ENCODE peak calls at places on chromosome 20, in nine cellular contexts. One of them, this sample, is unnamed.

GRCh38 chr20:13302647-13303425 is 81.8 kb downstream of the ISM1 start:
- DNase-seq in AG10803: peak
- DNase-seq in HFF-Myc: no peak
- DNase-seq in heart right ventricle: no peak
- DNase-seq in progenitor cell of endocrine pancreas: peak
- DNase-seq in pancreas: peak
- DNase-seq in activated CD8-positive, alpha-beta T cell treated with anti-CD3 and anti-CD28 coated beads for 36 hours: peak
- DNase-seq in astrocyte: no peak
- DNase-seq in psoas muscle: no peak
- DNase-seq in this sample: peak

GRCh38 chr20:62907377-62908317 is 18.7 kb downstream of the DIDO1 start:
- DNase-seq in HFF-Myc: no peak
- DNase-seq in psoas muscle: no peak
- DNase-seq in activated CD8-positive, alpha-beta T cell treated with anti-CD3 and anti-CD28 coated beads for 36 hours: peak
- DNase-seq in heart right ventricle: no peak
- DNase-seq in progenitor cell of endocrine pancreas: no peak
- DNase-seq in pancreas: no peak
- DNase-seq in astrocyte: no peak
- DNase-seq in AG10803: no peak
- DNase-seq in this sample: no peak

GRCh38 chr20:48329676-48330644 is 497.8 kb downstream of the PREX1 start:
- DNase-seq in activated CD8-positive, alpha-beta T cell treated with anti-CD3 and anti-CD28 coated beads for 36 hours: peak
- DNase-seq in HFF-Myc: no peak
- DNase-seq in psoas muscle: no peak
- DNase-seq in AG10803: no peak
- DNase-seq in progenitor cell of endocrine pancreas: no peak
- DNase-seq in pancreas: no peak
- DNase-seq in heart right ventricle: no peak
- DNase-seq in astrocyte: peak
- DNase-seq in this sample: peak

GRCh38 chr20:8049321-8049720 is 29.8 kb upstream of the TMX4 start:
- DNase-seq in astrocyte: no peak
- DNase-seq in HFF-Myc: peak
- DNase-seq in heart right ventricle: no peak
- DNase-seq in psoas muscle: no peak
- DNase-seq in AG10803: no peak
- DNase-seq in activated CD8-positive, alpha-beta T cell treated with anti-CD3 and anti-CD28 coated beads for 36 hours: no peak
- DNase-seq in progenitor cell of endocrine pancreas: no peak
- DNase-seq in pancreas: no peak
- DNase-seq in this sample: no peak

GRCh38 chr20:50558483-50558925 is 48.3 kb downstream of the PTPN1 start:
- DNase-seq in HFF-Myc: no peak
- DNase-seq in pancreas: no peak
- DNase-seq in progenitor cell of endocrine pancreas: no peak
- DNase-seq in activated CD8-positive, alpha-beta T cell treated with anti-CD3 and anti-CD28 coated beads for 36 hours: no peak
- DNase-seq in psoas muscle: no peak
- DNase-seq in heart right ventricle: no peak
- DNase-seq in astrocyte: peak
- DNase-seq in AG10803: peak
- DNase-seq in this sample: no peak

GRCh38 chr20:50265245-50265946 is 74.8 kb downstream of the CEBPB start:
- DNase-seq in activated CD8-positive, alpha-beta T cell treated with anti-CD3 and anti-CD28 coated beads for 36 hours: no peak
- DNase-seq in astrocyte: no peak
- DNase-seq in AG10803: no peak
- DNase-seq in progenitor cell of endocrine pancreas: no peak
- DNase-seq in psoas muscle: peak
- DNase-seq in heart right ventricle: no peak
- DNase-seq in pancreas: no peak
- DNase-seq in HFF-Myc: no peak
- DNase-seq in this sample: no peak

GRCh38 chr20:64077876-64078551 is 1.3 kb downstream of the RGS19 start:
- DNase-seq in AG10803: no peak
- DNase-seq in HFF-Myc: no peak
- DNase-seq in activated CD8-positive, alpha-beta T cell treated with anti-CD3 and anti-CD28 coated beads for 36 hours: peak
- DNase-seq in psoas muscle: no peak
- DNase-seq in progenitor cell of endocrine pancreas: no peak
- DNase-seq in pancreas: no peak
- DNase-seq in astrocyte: no peak
- DNase-seq in heart right ventricle: no peak
- DNase-seq in this sample: no peak

GRCh38 chr20:21559305-21559704 is 45.4 kb upstream of the NKX2-2 start:
- DNase-seq in activated CD8-positive, alpha-beta T cell treated with anti-CD3 and anti-CD28 coated beads for 36 hours: no peak
- DNase-seq in progenitor cell of endocrine pancreas: no peak
- DNase-seq in psoas muscle: no peak
- DNase-seq in HFF-Myc: no peak
- DNase-seq in pancreas: no peak
- DNase-seq in astrocyte: no peak
- DNase-seq in AG10803: no peak
- DNase-seq in heart right ventricle: no peak
- DNase-seq in this sample: no peak

GRCh38 chr20:58555078-58555765 is 40.0 kb upstream of the APCDD1L start:
- DNase-seq in HFF-Myc: peak
- DNase-seq in AG10803: peak
- DNase-seq in activated CD8-positive, alpha-beta T cell treated with anti-CD3 and anti-CD28 coated beads for 36 hours: no peak
- DNase-seq in progenitor cell of endocrine pancreas: no peak
- DNase-seq in astrocyte: peak
- DNase-seq in psoas muscle: no peak
- DNase-seq in heart right ventricle: no peak
- DNase-seq in pancreas: no peak
- DNase-seq in this sample: no peak

GRCh38 chr20:16518068-16518783 is 55.0 kb downstream of the KIF16B start:
- DNase-seq in heart right ventricle: peak
- DNase-seq in activated CD8-positive, alpha-beta T cell treated with anti-CD3 and anti-CD28 coated beads for 36 hours: peak
- DNase-seq in AG10803: peak
- DNase-seq in psoas muscle: no peak
- DNase-seq in pancreas: peak
- DNase-seq in progenitor cell of endocrine pancreas: no peak
- DNase-seq in HFF-Myc: no peak
- DNase-seq in astrocyte: peak
- DNase-seq in this sample: peak

GRCh38 chr20:8306916-8307315 is 174.8 kb downstream of the PLCB1 start:
- DNase-seq in psoas muscle: no peak
- DNase-seq in astrocyte: no peak
- DNase-seq in AG10803: no peak
- DNase-seq in activated CD8-positive, alpha-beta T cell treated with anti-CD3 and anti-CD28 coated beads for 36 hours: no peak
- DNase-seq in progenitor cell of endocrine pancreas: no peak
- DNase-seq in heart right ventricle: no peak
- DNase-seq in pancreas: no peak
- DNase-seq in HFF-Myc: no peak
- DNase-seq in this sample: no peak

GRCh38 chr20:61895686-61896057 is 170.0 kb downstream of the TAF4 start:
- DNase-seq in psoas muscle: no peak
- DNase-seq in HFF-Myc: no peak
- DNase-seq in heart right ventricle: no peak
- DNase-seq in astrocyte: no peak
- DNase-seq in AG10803: no peak
- DNase-seq in pancreas: no peak
- DNase-seq in progenitor cell of endocrine pancreas: no peak
- DNase-seq in activated CD8-positive, alpha-beta T cell treated with anti-CD3 and anti-CD28 coated beads for 36 hours: no peak
- DNase-seq in this sample: no peak

GRCh38 chr20:17712708-17713107 is 12.9 kb downstream of the BANF2 start:
- DNase-seq in progenitor cell of endocrine pancreas: no peak
- DNase-seq in psoas muscle: no peak
- DNase-seq in AG10803: peak
- DNase-seq in pancreas: no peak
- DNase-seq in astrocyte: peak
- DNase-seq in activated CD8-positive, alpha-beta T cell treated with anti-CD3 and anti-CD28 coated beads for 36 hours: no peak
- DNase-seq in HFF-Myc: no peak
- DNase-seq in heart right ventricle: no peak
- DNase-seq in this sample: no peak

GRCh38 chr20:63525968-63526367 is 5.4 kb downstream of the PPDPF start:
- DNase-seq in psoas muscle: no peak
- DNase-seq in heart right ventricle: no peak
- DNase-seq in pancreas: no peak
- DNase-seq in activated CD8-positive, alpha-beta T cell treated with anti-CD3 and anti-CD28 coated beads for 36 hours: no peak
- DNase-seq in astrocyte: no peak
- DNase-seq in HFF-Myc: no peak
- DNase-seq in progenitor cell of endocrine pancreas: peak
- DNase-seq in AG10803: no peak
- DNase-seq in this sample: no peak

GRCh38 chr20:12090920-12091319 is 173.2 kb downstream of the BTBD3 start:
- DNase-seq in activated CD8-positive, alpha-beta T cell treated with anti-CD3 and anti-CD28 coated beads for 36 hours: no peak
- DNase-seq in progenitor cell of endocrine pancreas: no peak
- DNase-seq in psoas muscle: no peak
- DNase-seq in heart right ventricle: no peak
- DNase-seq in astrocyte: no peak
- DNase-seq in AG10803: no peak
- DNase-seq in pancreas: no peak
- DNase-seq in HFF-Myc: no peak
- DNase-seq in this sample: peak

GRCh38 chr20:15940127-15940526 is 633.1 kb downstream of the KIF16B start:
- DNase-seq in heart right ventricle: no peak
- DNase-seq in activated CD8-positive, alpha-beta T cell treated with anti-CD3 and anti-CD28 coated beads for 36 hours: no peak
- DNase-seq in progenitor cell of endocrine pancreas: no peak
- DNase-seq in astrocyte: no peak
- DNase-seq in HFF-Myc: no peak
- DNase-seq in pancreas: no peak
- DNase-seq in psoas muscle: no peak
- DNase-seq in AG10803: no peak
- DNase-seq in this sample: no peak

GRCh38 chr20:41800040-41800439 is 181.9 kb upstream of the CHD6 start:
- DNase-seq in pancreas: no peak
- DNase-seq in progenitor cell of endocrine pancreas: no peak
- DNase-seq in AG10803: no peak
- DNase-seq in activated CD8-positive, alpha-beta T cell treated with anti-CD3 and anti-CD28 coated beads for 36 hours: no peak
- DNase-seq in HFF-Myc: no peak
- DNase-seq in astrocyte: no peak
- DNase-seq in heart right ventricle: no peak
- DNase-seq in psoas muscle: no peak
- DNase-seq in this sample: no peak

DNA sequence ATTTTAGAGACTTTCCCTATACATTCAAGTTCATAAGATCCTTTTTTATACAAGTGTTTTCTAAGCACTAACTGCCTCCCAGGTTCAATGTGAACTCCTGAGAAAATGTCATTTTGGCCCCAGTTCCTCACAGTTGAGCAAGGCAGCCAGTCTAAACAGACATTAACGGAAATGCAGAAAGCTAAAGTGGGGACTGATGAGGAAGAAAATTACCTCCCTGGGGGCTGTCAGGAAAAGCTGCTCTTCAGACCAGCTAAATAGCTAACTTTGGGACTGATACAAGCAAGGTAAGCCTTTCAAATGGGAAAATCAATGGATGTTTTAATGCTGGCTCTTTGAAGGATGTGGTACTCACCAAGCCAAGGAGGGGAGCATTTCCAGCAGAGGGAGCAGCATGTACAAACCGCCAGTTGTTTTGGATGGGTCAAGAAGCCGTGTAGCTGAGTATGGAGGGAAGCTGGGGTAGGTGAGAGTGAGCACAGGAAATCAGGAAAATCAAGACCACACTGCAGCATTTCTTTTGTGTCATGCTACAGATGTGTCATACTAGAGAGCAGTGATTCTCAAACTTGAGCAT is 180.8 kb upstream of the CHD6 start:
- DNase-seq in psoas muscle: no peak
- DNase-seq in astrocyte: no peak
- DNase-seq in progenitor cell of endocrine pancreas: no peak
- DNase-seq in activated CD8-positive, alpha-beta T cell treated with anti-CD3 and anti-CD28 coated beads for 36 hours: no peak
- DNase-seq in AG10803: no peak
- DNase-seq in HFF-Myc: no peak
- DNase-seq in pancreas: no peak
- DNase-seq in heart right ventricle: no peak
- DNase-seq in this sample: no peak
- TF ChIP-seq CTCF in psoas muscle: no peak
- TF ChIP-seq CTCF in astrocyte: no peak
- TF ChIP-seq CTCF in progenitor cell of endocrine pancreas: no peak
- TF ChIP-seq CTCF in activated CD8-positive, alpha-beta T cell treated with anti-CD3 and anti-CD28 coated beads for 36 hours: no peak
- TF ChIP-seq CTCF in AG10803: no peak
- TF ChIP-seq CTCF in HFF-Myc: no peak
- TF ChIP-seq CTCF in pancreas: no peak
- TF ChIP-seq CTCF in heart right ventricle: no peak
- TF ChIP-seq CTCF in this sample: no peak

GRCh38 chr20:42272516-42272915 is 654.3 kb upstream of the CHD6 start:
- DNase-seq in activated CD8-positive, alpha-beta T cell treated with anti-CD3 and anti-CD28 coated beads for 36 hours: no peak
- DNase-seq in astrocyte: no peak
- DNase-seq in progenitor cell of endocrine pancreas: no peak
- DNase-seq in HFF-Myc: no peak
- DNase-seq in heart right ventricle: no peak
- DNase-seq in AG10803: no peak
- DNase-seq in pancreas: no peak
- DNase-seq in psoas muscle: no peak
- DNase-seq in this sample: no peak
- TF ChIP-seq CTCF in activated CD8-positive, alpha-beta T cell treated with anti-CD3 and anti-CD28 coated beads for 36 hours: no peak
- TF ChIP-seq CTCF in astrocyte: no peak
- TF ChIP-seq CTCF in progenitor cell of endocrine pancreas: no peak
- TF ChIP-seq CTCF in HFF-Myc: no peak
- TF ChIP-seq CTCF in heart right ventricle: no peak
- TF ChIP-seq CTCF in AG10803: no peak
- TF ChIP-seq CTCF in pancreas: no peak
- TF ChIP-seq CTCF in psoas muscle: no peak
- TF ChIP-seq CTCF in this sample: no peak

DNA sequence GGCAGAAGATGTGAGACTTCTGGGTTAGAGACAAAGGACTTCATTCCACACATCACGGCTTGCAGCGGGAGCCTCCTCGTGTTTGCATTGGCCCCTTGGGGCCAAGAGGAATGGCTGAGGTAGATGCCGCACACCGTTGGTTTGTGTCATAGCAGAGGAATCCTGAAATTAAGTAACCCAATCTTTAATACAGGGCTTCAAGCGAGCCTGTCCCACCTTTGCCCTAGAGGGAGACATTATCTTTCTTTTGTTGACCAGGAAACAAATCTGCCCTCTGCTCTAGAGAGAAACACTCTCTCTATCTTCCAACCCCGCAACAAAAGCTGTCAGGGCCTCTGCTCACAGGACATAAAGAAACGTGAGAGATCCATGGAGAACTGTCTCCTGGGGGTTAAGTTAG is 277.6 kb upstream of the ZFP64 start:
- DNase-seq in pancreas: no peak
- DNase-seq in AG10803: no peak
- DNase-seq in astrocyte: no peak
- DNase-seq in heart right ventricle: no peak
- DNase-seq in psoas muscle: no peak
- DNase-seq in progenitor cell of endocrine pancreas: no peak
- DNase-seq in activated CD8-positive, alpha-beta T cell treated with anti-CD3 and anti-CD28 coated beads for 36 hours: no peak
- DNase-seq in HFF-Myc: no peak
- DNase-seq in this sample: no peak
- TF ChIP-seq CTCF in pancreas: no peak
- TF ChIP-seq CTCF in AG10803: peak
- TF ChIP-seq CTCF in astrocyte: no peak
- TF ChIP-seq CTCF in heart right ventricle: no peak
- TF ChIP-seq CTCF in psoas muscle: no peak
- TF ChIP-seq CTCF in progenitor cell of endocrine pancreas: no peak
- TF ChIP-seq CTCF in activated CD8-positive, alpha-beta T cell treated with anti-CD3 and anti-CD28 coated beads for 36 hours: no peak
- TF ChIP-seq CTCF in HFF-Myc: no peak
- TF ChIP-seq CTCF in this sample: no peak

GRCh38 chr20:53957421-53958172 is 112.8 kb downstream of the BCAS1 start:
- DNase-seq in psoas muscle: no peak
- DNase-seq in heart right ventricle: no peak
- DNase-seq in progenitor cell of endocrine pancreas: no peak
- DNase-seq in HFF-Myc: no peak
- DNase-seq in AG10803: peak
- DNase-seq in activated CD8-positive, alpha-beta T cell treated with anti-CD3 and anti-CD28 coated beads for 36 hours: no peak
- DNase-seq in pancreas: no peak
- DNase-seq in astrocyte: peak
- DNase-seq in this sample: no peak
- TF ChIP-seq CTCF in psoas muscle: no peak
- TF ChIP-seq CTCF in heart right ventricle: peak
- TF ChIP-seq CTCF in progenitor cell of endocrine pancreas: no peak
- TF ChIP-seq CTCF in HFF-Myc: no peak
- TF ChIP-seq CTCF in AG10803: peak
- TF ChIP-seq CTCF in activated CD8-positive, alpha-beta T cell treated with anti-CD3 and anti-CD28 coated beads for 36 hours: no peak
- TF ChIP-seq CTCF in pancreas: no peak
- TF ChIP-seq CTCF in astrocyte: no peak
- TF ChIP-seq CTCF in this sample: peak